ENCODE peak calls at places on chromosomes 2 and 18, in five cellular contexts. V, R, L, S and J are unnamed samples.

GRCh38 chr2:46163804-46164569 is 133.2 kb upstream of the EPAS1 start:
- DNase-seq in V (no peak), R (no peak), L (no peak), S (no peak), J (no peak)

GRCh38 chr2:167890739-167891138 is 356.7 kb downstream of the STK39 start:
- DNase-seq in V (no peak), R (peak; percentile 3), L (no peak), S (no peak), J (no peak)

GRCh38 chr2:237721828-237722227 is 76.8 kb upstream of the RBM44 start:
- DNase-seq in V (no peak), R (no peak), L (no peak), S (no peak), J (no peak)

GRCh38 chr2:119240311-119241204 is 16.9 kb downstream of the STEAP3 start:
- DNase-seq in V (no peak), R (peak; percentile 95), L (no peak), S (no peak), J (no peak)

GRCh38 chr2:84704505-84705244 is 176.2 kb downstream of the TRABD2A start:
- DNase-seq in V (no peak), R (no peak), L (no peak), S (no peak), J (no peak)

GRCh38 chr18:79679552-79680099 is at the start of gene CTDP1:
- DNase-seq in V (no peak), R (peak; percentile 92), L (peak; percentile 79), S (peak; percentile 99), J (peak; percentile 88)

GRCh38 chr2:202494300-202494699 is 118.2 kb downstream of the BMPR2 start:
- DNase-seq in V (no peak), R (peak; percentile 71), L (no peak), S (no peak), J (no peak)

GRCh38 chr18:75250471-75250821 is 39.8 kb downstream of the TSHZ1 start:
- DNase-seq in V (no peak), R (no peak), L (no peak), S (no peak), J (no peak)

GRCh38 chr2:146659976-146660375 is 1184.9 kb upstream of the ACVR2A start:
- DNase-seq in V (no peak), R (no peak), L (no peak), S (no peak), J (no peak)

GRCh38 chr2:198040820-198041219 is 236.4 kb downstream of the PLCL1 start:
- DNase-seq in V (no peak), R (no peak), L (no peak), S (no peak), J (no peak)

GRCh38 chr2:53826587-53827397 is 33.0 kb downstream of the GPR75 start:
- DNase-seq in V (no peak), R (no peak), L (no peak), S (no peak), J (no peak)

GRCh38 chr2:30915485-30915884 is 108.2 kb upstream of the CAPN13 start:
- DNase-seq in V (no peak), R (no peak), L (no peak), S (peak; percentile 30), J (no peak)

GRCh38 chr2:142065700-142066099 is 65.1 kb downstream of the LRP1B start:
- DNase-seq in V (no peak), R (no peak), L (no peak), S (no peak), J (no peak)

GRCh38 chr2:37418956-37419355 is 74.5 kb downstream of the QPCT start:
- DNase-seq in V (no peak), R (no peak), L (no peak), S (no peak), J (no peak)

GRCh38 chr18:76937597-76937996 is 115.2 kb downstream of the ZNF236 start:
- DNase-seq in V (no peak), R (no peak), L (no peak), S (no peak), J (no peak)

GRCh38 chr18:13437801-13438506 is 219.4 kb downstream of the LDLRAD4 start:
- DNase-seq in V (peak; percentile 64), R (no peak), L (peak; percentile 33), S (peak; percentile 45), J (peak; percentile 56)

GRCh38 chr18:37322497-37323035 is 243.0 kb downstream of the CELF4 start:
- DNase-seq in V (no peak), R (peak; percentile 30), L (no peak), S (no peak), J (no peak)

GRCh38 chr2:168445960-168446359 is 10.1 kb upstream of the CERS6 start:
- DNase-seq in V (no peak), R (no peak), L (no peak), S (no peak), J (no peak)

GRCh38 chr2:159022019-159022418 is 53.6 kb downstream of the TANC1 start:
- DNase-seq in V (no peak), R (no peak), L (no peak), S (no peak), J (no peak)

GRCh38 chr2:138059967-138060635 is 95.8 kb downstream of the HNMT start:
- DNase-seq in V (no peak), R (peak; percentile 47), L (no peak), S (no peak), J (no peak)

GRCh38 chr2:147538088-147538487 is 306.7 kb upstream of the ACVR2A start:
- DNase-seq in V (no peak), R (no peak), L (no peak), S (no peak), J (no peak)

GRCh38 chr2:177908182-177908581 is 164.4 kb downstream of the PDE11A start:
- DNase-seq in V (no peak), R (no peak), L (no peak), S (no peak), J (no peak)

GRCh38 chr2:120661551-120661950 is 74.1 kb upstream of the GLI2 start:
- DNase-seq in V (no peak), R (peak; percentile 43), L (no peak), S (peak; percentile 87), J (no peak)

GRCh38 chr18:50107468-50107867 is 87.5 kb downstream of the MYO5B start:
- DNase-seq in V (no peak), R (no peak), L (no peak), S (no peak), J (no peak)

GRCh38 chr18:13500227-13500865 is 226.0 kb downstream of the FAM210A start:
- DNase-seq in V (no peak), R (peak; percentile 69), L (no peak), S (no peak), J (no peak)

GRCh38 chr2:207792244-207792785 is 22.6 kb upstream of the FZD5 start:
- DNase-seq in V (no peak), R (no peak), L (no peak), S (no peak), J (no peak)

GRCh38 chr2:121326628-121327027 is 41.6 kb upstream of the TFCP2L1 start:
- DNase-seq in V (no peak), R (no peak), L (no peak), S (peak; percentile 22), J (no peak)

GRCh38 chr2:124877065-124877671 is 852.1 kb downstream of the CNTNAP5 start:
- DNase-seq in V (no peak), R (no peak), L (no peak), S (no peak), J (no peak)

GRCh38 chr2:36146765-36147164 is 208.8 kb upstream of the CRIM1 start:
- DNase-seq in V (no peak), R (no peak), L (no peak), S (no peak), J (no peak)

GRCh38 chr2:215696998-215697397 is 261.1 kb upstream of the FN1 start:
- DNase-seq in V (no peak), R (no peak), L (no peak), S (no peak), J (no peak)